ENCODE peak calls at places on chromosome 10, in nine cellular contexts. V, K, L, X, D, G, N, C and J are unnamed samples.

GRCh38 chr10:46544989-46545791 is 11.3 kb downstream of the GPRIN2 start:
- DNase-seq in V (no peak), K (no peak), L (no peak), X (no peak), D (no peak), G (peak; percentile 56), N (no peak), C (peak; percentile 58), J (peak; percentile 39)

GRCh38 chr10:125369382-125370326 is 209.3 kb upstream of the CTBP2 start:
- DNase-seq in V (no peak), K (no peak), L (no peak), X (no peak), D (no peak), G (no peak), N (no peak), C (no peak), J (no peak)

GRCh38 chr10:24826022-24826421 is 102.3 kb upstream of the ARHGAP21 start:
- DNase-seq in V (no peak), K (no peak), L (no peak), X (no peak), D (no peak), G (peak; percentile 57), N (peak; percentile 75), C (peak; percentile 80), J (no peak)

GRCh38 chr10:132580157-132580556 is 42.6 kb downstream of the INPP5A start:
- DNase-seq in V (no peak), K (no peak), L (no peak), X (no peak), D (no peak), G (no peak), N (no peak), C (no peak), J (no peak)

GRCh38 chr10:73591578-73591902 is 398 bp upstream of the USP54 start:
- DNase-seq in V (no peak), K (no peak), L (no peak), X (no peak), D (no peak), G (peak; percentile 7), N (no peak), C (peak; percentile 73), J (peak; percentile 21)

GRCh38 chr10:11702264-11702663 is 39.9 kb upstream of the ECHDC3 start:
- DNase-seq in V (no peak), K (no peak), L (no peak), X (no peak), D (no peak), G (no peak), N (no peak), C (no peak), J (no peak)

GRCh38 chr10:51706225-51706624 is 6.8 kb upstream of the CSTF2T start:
- DNase-seq in V (no peak), K (no peak), L (no peak), X (peak; percentile 27), D (no peak), G (no peak), N (peak; percentile 48), C (no peak), J (no peak)

GRCh38 chr10:91996266-91996665 is 72.7 kb downstream of the BTAF1 start:
- DNase-seq in V (no peak), K (no peak), L (no peak), X (no peak), D (no peak), G (no peak), N (no peak), C (no peak), J (no peak)

GRCh38 chr10:63703113-63703670 is 182.0 kb downstream of the REEP3 start:
- DNase-seq in V (no peak), K (no peak), L (no peak), X (peak; percentile 89), D (no peak), G (no peak), N (no peak), C (no peak), J (no peak)

GRCh38 chr10:129545257-129545656 is 78.2 kb downstream of the MGMT start:
- DNase-seq in V (no peak), K (no peak), L (no peak), X (no peak), D (no peak), G (no peak), N (no peak), C (peak; percentile 59), J (peak; percentile 80)